ENCODE peak calls at places on chromosomes 11 and 22, in nine cellular contexts. V is dorsolateral prefrontal cortex; S is NCI-H1092 treated with DMSO at 0.1 percent for 48 hours; Q is brain microvascular endothelial cell; W is activated naive CD4-positive, alpha-beta T cell treated with anti-CD3 and anti-CD28 coated beads for 36 hours; K is H4; M is amygdala; L is occipital lobe; C is RWPE1. E is an unnamed sample.

GRCh38 chr11:76212086-76213035 is 6.1 kb upstream of the WNT11 start:
- DNase-seq in V (no peak), S (peak), Q (no peak), W (no peak), K (no peak), M (no peak), L (no peak), C (no peak), E (no peak)

GRCh38 chr11:45894555-45895247 is 9.2 kb downstream of the MAPK8IP1 start:
- DNase-seq in V (no peak), S (no peak), Q (no peak), W (no peak), K (no peak), M (no peak), L (peak), C (no peak), E (no peak)

GRCh38 chr22:25704701-25705100 is 37.3 kb upstream of the MYO18B start:
- DNase-seq in V (no peak), S (no peak), Q (no peak), W (no peak), K (no peak), M (no peak), L (no peak), C (no peak), E (no peak)

GRCh38 chr11:69876013-69876412 is 56.8 kb upstream of the FGF3 start:
- DNase-seq in V (no peak), S (no peak), Q (no peak), W (no peak), K (no peak), M (no peak), L (no peak), C (no peak), E (no peak)

GRCh38 chr11:34263462-34264186 is 94.2 kb downstream of the ABTB2 start:
- DNase-seq in V (no peak), S (peak), Q (peak), W (no peak), K (peak), M (no peak), L (no peak), C (peak), E (peak)

GRCh38 chr22:42907404-42908081 is 50.5 kb upstream of the ARFGAP3 start:
- DNase-seq in V (no peak), S (no peak), Q (no peak), W (no peak), K (no peak), M (no peak), L (no peak), C (no peak), E (no peak)

GRCh38 chr11:2268911-2269600 is 1.3 kb downstream of the ASCL2 start:
- DNase-seq in V (no peak), S (peak), Q (no peak), W (peak), K (no peak), M (no peak), L (no peak), C (peak), E (no peak)

GRCh38 chr11:57480409-57481137 is 20.2 kb downstream of the RTN4RL2 start:
- DNase-seq in V (no peak), S (peak), Q (peak), W (peak), K (peak), M (peak), L (peak), C (no peak), E (peak)

GRCh38 chr11:126339866-126340434 is 15.5 kb upstream of the ST3GAL4 start:
- DNase-seq in V (no peak), S (no peak), Q (no peak), W (no peak), K (peak), M (no peak), L (no peak), C (no peak), E (no peak)

GRCh38 chr22:45537734-45538181 is 35.1 kb downstream of the FBLN1 start:
- DNase-seq in V (no peak), S (peak), Q (peak), W (no peak), K (peak), M (peak), L (no peak), C (peak), E (no peak)

GRCh38 chr11:67268036-67268683 is 1.9 kb downstream of the GRK2 start:
- DNase-seq in V (peak), S (no peak), Q (no peak), W (peak), K (no peak), M (no peak), L (no peak), C (no peak), E (no peak)

GRCh38 chr22:50209893-50210292 is 9.1 kb downstream of the SELENOO start:
- DNase-seq in V (no peak), S (no peak), Q (peak), W (peak), K (peak), M (peak), L (no peak), C (peak), E (peak)

GRCh38 chr22:49354516-49355205 is 473.0 kb downstream of the BRD1 start:
- DNase-seq in V (no peak), S (no peak), Q (no peak), W (no peak), K (no peak), M (no peak), L (no peak), C (no peak), E (no peak)

E was measured in RCC 7860.